ENCODE peak calls at places on chromosomes 16 and 17, in nine cellular contexts. One of them, this sample, is unnamed.

GRCh38 chr17:41710472-41711090 is 1.6 kb upstream of the GAST start:
- DNase-seq in Peyer's patch: no peak
- DNase-seq in GM12892: no peak
- DNase-seq in IMR-90: peak
- DNase-seq in thyroid gland: no peak
- DNase-seq in spleen: no peak
- DNase-seq in gastrocnemius medialis: no peak
- DNase-seq in GM12891: no peak
- DNase-seq in GM12878: no peak
- DNase-seq in this sample: no peak

GRCh38 chr17:2395258-2396170 is 5.3 kb downstream of the MNT start:
- DNase-seq in GM12892: no peak
- DNase-seq in thyroid gland: no peak
- DNase-seq in IMR-90: peak
- DNase-seq in Peyer's patch: no peak
- DNase-seq in GM12891: no peak
- DNase-seq in gastrocnemius medialis: no peak
- DNase-seq in GM12878: no peak
- DNase-seq in spleen: peak
- DNase-seq in this sample: no peak

GRCh38 chr17:2343421-2343820 is 6.1 kb downstream of the SGSM2 start:
- DNase-seq in spleen: no peak
- DNase-seq in GM12892: no peak
- DNase-seq in GM12891: no peak
- DNase-seq in IMR-90: no peak
- DNase-seq in gastrocnemius medialis: no peak
- DNase-seq in thyroid gland: no peak
- DNase-seq in Peyer's patch: peak
- DNase-seq in GM12878: no peak
- DNase-seq in this sample: peak

GRCh38 chr16:54240180-54241125 is 46.1 kb downstream of the IRX3 start:
- DNase-seq in Peyer's patch: no peak
- DNase-seq in GM12878: no peak
- DNase-seq in thyroid gland: no peak
- DNase-seq in GM12892: no peak
- DNase-seq in IMR-90: no peak
- DNase-seq in spleen: no peak
- DNase-seq in GM12891: no peak
- DNase-seq in gastrocnemius medialis: no peak
- DNase-seq in this sample: no peak

GRCh38 chr16:2404099-2404498 is 25.1 kb upstream of the CCNF start:
- DNase-seq in GM12892: no peak
- DNase-seq in Peyer's patch: no peak
- DNase-seq in thyroid gland: no peak
- DNase-seq in spleen: no peak
- DNase-seq in gastrocnemius medialis: no peak
- DNase-seq in GM12891: no peak
- DNase-seq in GM12878: no peak
- DNase-seq in IMR-90: no peak
- DNase-seq in this sample: no peak

GRCh38 chr17:19022128-19022527 is 17.6 kb upstream of the FAM83G start:
- DNase-seq in spleen: peak
- DNase-seq in thyroid gland: no peak
- DNase-seq in gastrocnemius medialis: no peak
- DNase-seq in IMR-90: no peak
- DNase-seq in GM12891: no peak
- DNase-seq in GM12892: no peak
- DNase-seq in GM12878: no peak
- DNase-seq in Peyer's patch: no peak
- DNase-seq in this sample: no peak

GRCh38 chr17:32774286-32775084 is 102.4 kb downstream of the MYO1D start:
- DNase-seq in GM12878: no peak
- DNase-seq in spleen: no peak
- DNase-seq in GM12892: no peak
- DNase-seq in gastrocnemius medialis: no peak
- DNase-seq in GM12891: no peak
- DNase-seq in Peyer's patch: no peak
- DNase-seq in thyroid gland: no peak
- DNase-seq in IMR-90: no peak
- DNase-seq in this sample: no peak

GRCh38 chr16:49698416-49698815 is 157.5 kb downstream of the ZNF423 start:
- DNase-seq in GM12878: no peak
- DNase-seq in Peyer's patch: no peak
- DNase-seq in thyroid gland: no peak
- DNase-seq in gastrocnemius medialis: no peak
- DNase-seq in IMR-90: no peak
- DNase-seq in GM12892: no peak
- DNase-seq in GM12891: no peak
- DNase-seq in spleen: no peak
- DNase-seq in this sample: no peak

GRCh38 chr17:41825175-41825845 is 10.7 kb downstream of the NT5C3B start:
- DNase-seq in GM12891: no peak
- DNase-seq in GM12878: no peak
- DNase-seq in thyroid gland: no peak
- DNase-seq in spleen: no peak
- DNase-seq in Peyer's patch: peak
- DNase-seq in GM12892: no peak
- DNase-seq in IMR-90: no peak
- DNase-seq in gastrocnemius medialis: no peak
- DNase-seq in this sample: no peak

GRCh38 chr16:54055191-54055590 is 231.4 kb downstream of the IRX3 start:
- DNase-seq in thyroid gland: no peak
- DNase-seq in GM12891: no peak
- DNase-seq in spleen: no peak
- DNase-seq in GM12878: no peak
- DNase-seq in IMR-90: no peak
- DNase-seq in gastrocnemius medialis: no peak
- DNase-seq in GM12892: no peak
- DNase-seq in Peyer's patch: no peak
- DNase-seq in this sample: no peak

GRCh38 chr17:67019809-67020208 is 24.5 kb upstream of the CACNG1 start:
- DNase-seq in gastrocnemius medialis: no peak
- DNase-seq in GM12891: no peak
- DNase-seq in Peyer's patch: no peak
- DNase-seq in IMR-90: no peak
- DNase-seq in GM12892: no peak
- DNase-seq in spleen: no peak
- DNase-seq in thyroid gland: no peak
- DNase-seq in GM12878: no peak
- DNase-seq in this sample: no peak

GRCh38 chr17:79646721-79647455 is 36.0 kb upstream of the RBFOX3 start:
- DNase-seq in GM12892: no peak
- DNase-seq in IMR-90: no peak
- DNase-seq in GM12878: no peak
- DNase-seq in Peyer's patch: no peak
- DNase-seq in thyroid gland: no peak
- DNase-seq in spleen: no peak
- DNase-seq in GM12891: no peak
- DNase-seq in gastrocnemius medialis: no peak
- DNase-seq in this sample: no peak

GRCh38 chr17:80826955-80827645 is 164.5 kb upstream of the CHMP6 start:
- DNase-seq in GM12878: no peak
- DNase-seq in thyroid gland: peak
- DNase-seq in GM12891: no peak
- DNase-seq in GM12892: no peak
- DNase-seq in spleen: peak
- DNase-seq in gastrocnemius medialis: peak
- DNase-seq in IMR-90: peak
- DNase-seq in Peyer's patch: peak
- DNase-seq in this sample: no peak

GRCh38 chr16:57318240-57318970 is 33.9 kb upstream of the PLLP start:
- DNase-seq in thyroid gland: no peak
- DNase-seq in gastrocnemius medialis: no peak
- DNase-seq in spleen: peak
- DNase-seq in GM12878: no peak
- DNase-seq in IMR-90: peak
- DNase-seq in GM12892: no peak
- DNase-seq in GM12891: no peak
- DNase-seq in Peyer's patch: no peak
- DNase-seq in this sample: no peak

GRCh38 chr16:86052115-86052670 is 153.2 kb downstream of the IRF8 start:
- DNase-seq in Peyer's patch: peak
- DNase-seq in GM12878: no peak
- DNase-seq in IMR-90: no peak
- DNase-seq in spleen: peak
- DNase-seq in gastrocnemius medialis: no peak
- DNase-seq in GM12892: no peak
- DNase-seq in thyroid gland: no peak
- DNase-seq in GM12891: no peak
- DNase-seq in this sample: no peak

GRCh38 chr16:351804-352520 is 561 bp downstream of the AXIN1 start:
- DNase-seq in spleen: peak
- DNase-seq in thyroid gland: peak
- DNase-seq in GM12891: no peak
- DNase-seq in GM12878: no peak
- DNase-seq in IMR-90: no peak
- DNase-seq in gastrocnemius medialis: no peak
- DNase-seq in GM12892: no peak
- DNase-seq in Peyer's patch: peak
- DNase-seq in this sample: peak

GRCh38 chr16:3074860-3075545 is 9.6 kb downstream of the IL32 start:
- DNase-seq in thyroid gland: peak
- DNase-seq in gastrocnemius medialis: peak
- DNase-seq in GM12891: peak
- DNase-seq in Peyer's patch: no peak
- DNase-seq in spleen: peak
- DNase-seq in IMR-90: no peak
- DNase-seq in GM12892: peak
- DNase-seq in GM12878: peak
- DNase-seq in this sample: peak

GRCh38 chr17:69654981-69655581 is 240.6 kb downstream of the MAP2K6 start:
- DNase-seq in GM12892: no peak
- DNase-seq in GM12878: no peak
- DNase-seq in GM12891: no peak
- DNase-seq in gastrocnemius medialis: no peak
- DNase-seq in thyroid gland: no peak
- DNase-seq in spleen: no peak
- DNase-seq in Peyer's patch: no peak
- DNase-seq in IMR-90: peak
- DNase-seq in this sample: no peak

GRCh38 chr16:88924834-88925539 is 52.0 kb downstream of the CBFA2T3 start:
- DNase-seq in spleen: peak
- DNase-seq in IMR-90: peak
- DNase-seq in Peyer's patch: no peak
- DNase-seq in gastrocnemius medialis: peak
- DNase-seq in thyroid gland: no peak
- DNase-seq in GM12891: peak
- DNase-seq in GM12892: peak
- DNase-seq in GM12878: no peak
- DNase-seq in this sample: no peak

GRCh38 chr17:36611345-36612072 is 10.1 kb downstream of the MRM1 start:
- DNase-seq in GM12878: no peak
- DNase-seq in IMR-90: peak
- DNase-seq in GM12891: no peak
- DNase-seq in thyroid gland: no peak
- DNase-seq in Peyer's patch: no peak
- DNase-seq in gastrocnemius medialis: no peak
- DNase-seq in spleen: no peak
- DNase-seq in GM12892: no peak
- DNase-seq in this sample: no peak

GRCh38 chr17:58156839-58157803 is 8.9 kb downstream of the OR4D1 start:
- DNase-seq in GM12878: no peak
- DNase-seq in thyroid gland: peak
- DNase-seq in GM12892: no peak
- DNase-seq in GM12891: peak
- DNase-seq in Peyer's patch: no peak
- DNase-seq in gastrocnemius medialis: no peak
- DNase-seq in IMR-90: no peak
- DNase-seq in spleen: peak
- DNase-seq in this sample: peak
- TF ChIP-seq POLR2A in GM12878: no peak
- TF ChIP-seq POLR2A in thyroid gland: no peak
- TF ChIP-seq POLR2A in GM12892: no peak
- TF ChIP-seq POLR2A in GM12891: no peak
- TF ChIP-seq POLR2A in Peyer's patch: no peak
- TF ChIP-seq POLR2A in gastrocnemius medialis: no peak
- TF ChIP-seq POLR2A in IMR-90: no peak
- TF ChIP-seq POLR2A in spleen: no peak
- TF ChIP-seq POLR2A in this sample: no peak

GRCh38 chr17:49191917-49192741 is 18.2 kb downstream of the GNGT2 start:
- DNase-seq in IMR-90: peak
- DNase-seq in GM12878: peak
- DNase-seq in Peyer's patch: peak
- DNase-seq in thyroid gland: peak
- DNase-seq in spleen: peak
- DNase-seq in GM12892: peak
- DNase-seq in gastrocnemius medialis: peak
- DNase-seq in GM12891: no peak
- DNase-seq in this sample: peak
- TF ChIP-seq POLR2A in IMR-90: peak
- TF ChIP-seq POLR2A in GM12878: peak
- TF ChIP-seq POLR2A in Peyer's patch: no peak
- TF ChIP-seq POLR2A in thyroid gland: no peak
- TF ChIP-seq POLR2A in spleen: no peak
- TF ChIP-seq POLR2A in GM12892: peak
- TF ChIP-seq POLR2A in gastrocnemius medialis: peak
- TF ChIP-seq POLR2A in GM12891: peak
- TF ChIP-seq POLR2A in this sample: peak

GRCh38 chr17:29126268-29126923 is 53.8 kb downstream of the MYO18A start:
- DNase-seq in spleen: no peak
- DNase-seq in thyroid gland: no peak
- DNase-seq in GM12891: no peak
- DNase-seq in IMR-90: no peak
- DNase-seq in Peyer's patch: peak
- DNase-seq in gastrocnemius medialis: no peak
- DNase-seq in GM12878: no peak
- DNase-seq in GM12892: no peak
- DNase-seq in this sample: no peak
- TF ChIP-seq POLR2A in spleen: no peak
- TF ChIP-seq POLR2A in thyroid gland: no peak
- TF ChIP-seq POLR2A in GM12891: no peak
- TF ChIP-seq POLR2A in IMR-90: no peak
- TF ChIP-seq POLR2A in Peyer's patch: no peak
- TF ChIP-seq POLR2A in gastrocnemius medialis: no peak
- TF ChIP-seq POLR2A in GM12878: no peak
- TF ChIP-seq POLR2A in GM12892: no peak
- TF ChIP-seq POLR2A in this sample: no peak

DNA sequence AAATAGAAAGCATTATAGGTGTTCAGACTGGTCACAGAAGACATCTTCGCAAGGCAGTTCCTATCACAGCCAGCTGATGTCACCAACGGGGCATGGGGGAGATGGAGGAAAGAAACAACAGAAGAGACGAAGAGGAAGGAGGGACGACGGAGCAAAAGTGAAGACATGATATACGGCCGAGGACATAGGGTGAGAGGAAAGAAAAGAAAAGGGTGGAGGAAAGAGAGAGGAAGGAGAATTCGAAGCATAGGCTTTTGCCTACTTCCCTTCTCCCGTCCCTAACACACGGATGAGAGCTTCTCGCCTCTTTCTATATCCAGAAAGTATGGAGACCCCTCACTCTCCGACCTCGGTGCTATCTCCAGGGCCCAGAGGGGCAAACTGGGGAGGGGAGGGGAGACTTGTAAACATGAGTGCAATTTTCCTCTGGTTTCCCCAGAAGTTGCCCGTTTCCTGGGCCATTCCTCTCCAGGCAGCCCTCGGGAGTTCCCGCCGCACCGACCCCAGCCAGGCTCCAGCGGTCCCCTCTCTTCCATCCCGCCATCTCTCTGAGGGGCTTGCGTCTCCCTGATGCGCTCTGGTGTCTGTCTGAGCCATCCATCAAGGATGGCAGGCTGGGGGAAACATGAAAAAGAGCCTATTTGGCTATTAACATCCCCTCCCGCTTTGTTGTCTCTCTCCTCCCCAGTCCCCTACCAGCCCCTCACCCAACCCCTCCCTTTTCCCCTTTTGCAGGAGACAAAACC is 26.0 kb downstream of the COPZ2 start:
- DNase-seq in thyroid gland: no peak
- DNase-seq in gastrocnemius medialis: no peak
- DNase-seq in Peyer's patch: no peak
- DNase-seq in IMR-90: peak
- DNase-seq in spleen: peak
- DNase-seq in GM12878: no peak
- DNase-seq in GM12891: no peak
- DNase-seq in GM12892: peak
- DNase-seq in this sample: peak
- TF ChIP-seq POLR2A in thyroid gland: no peak
- TF ChIP-seq POLR2A in gastrocnemius medialis: no peak
- TF ChIP-seq POLR2A in Peyer's patch: no peak
- TF ChIP-seq POLR2A in IMR-90: no peak
- TF ChIP-seq POLR2A in spleen: no peak
- TF ChIP-seq POLR2A in GM12878: no peak
- TF ChIP-seq POLR2A in GM12891: no peak
- TF ChIP-seq POLR2A in GM12892: no peak
- TF ChIP-seq POLR2A in this sample: no peak